ENCODE peak calls at places on chromosomes 4 and X, in six cellular contexts. Q is omental fat pad; L is fibroblast of mammary gland; Y is foreskin keratinocyte; X is cerebellar nuclear complex; D is activated CD4-positive, alpha-beta T cell treated with anti-CD3 and anti-CD28 coated beads, Interleukin-2, amount 50 U/mL, for 24 hours. H is an unnamed sample.
A peak's percentile ranks its signal among the peaks of the same experiment; 100 is the strongest.

GRCh38 chr4:156029691-156030090 is 76.0 kb upstream of the CTSO start:
- DNase-seq in X (no peak), Y (no peak), D (no peak), L (no peak), Q (no peak), H (no peak)

GRCh38 chrX:153828723-153829548 is 1.4 kb downstream of the PDZD4 start:
- DNase-seq in Y (no peak), D (no peak), L (no peak), Q (no peak), X (no peak), H (no peak)

GRCh38 chrX:11667286-11667685 is 1.6 kb upstream of the ARHGAP6 start:
- DNase-seq in Y (no peak), D (no peak), Q (no peak), L (no peak), X (no peak), H (no peak)

GRCh38 chr4:52111995-52112394 is 60.9 kb downstream of the SPATA18 start:
- DNase-seq in Q (no peak), X (no peak), Y (no peak), D (no peak), L (peak; percentile 75), H (no peak)

GRCh38 chr4:110073045-110073845 is 125.2 kb downstream of the ELOVL6 start:
- DNase-seq in Y (no peak), X (no peak), Q (no peak), L (no peak), D (no peak), H (no peak)

GRCh38 chr4:128517096-128517738 is 229.6 kb upstream of the PGRMC2 start:
- DNase-seq in X (no peak), Q (no peak), D (no peak), L (peak; percentile 88), Y (no peak), H (no peak)

GRCh38 chrX:133985164-133986007 is at the start of gene GPC3:
- DNase-seq in X (no peak), D (no peak), Y (peak; percentile 9), Q (no peak), L (peak; percentile 23), H (no peak)

GRCh38 chr4:48557478-48557877 is 67.4 kb downstream of the ZAR1 start:
- DNase-seq in L (peak; percentile 7), Y (no peak), Q (no peak), X (no peak), D (no peak), H (no peak)

GRCh38 chr4:5890063-5890727 is 2.7 kb downstream of the CRMP1 start:
- DNase-seq in Q (no peak), D (no peak), Y (no peak), X (peak; percentile 70), L (no peak), H (no peak)

GRCh38 chr4:131540256-131540655 is 1608.8 kb upstream of the PCDH10 start:
- DNase-seq in D (no peak), L (no peak), X (no peak), Y (no peak), Q (no peak), H (no peak)

GRCh38 chr4:52651993-52652672 is 7.0 kb downstream of the USP46 start:
- DNase-seq in X (no peak), Q (no peak), Y (no peak), D (no peak), L (no peak), H (no peak)

GRCh38 chr4:73901031-73901430 is 31.8 kb downstream of the CXCL1 start:
- DNase-seq in Y (no peak), D (no peak), Q (no peak), L (peak; percentile 98), X (no peak), H (no peak)

GRCh38 chr4:117623321-117623720 is 411.0 kb upstream of the NDST3 start:
- DNase-seq in X (no peak), D (no peak), Q (no peak), Y (no peak), L (no peak), H (no peak)

GRCh38 chrX:132488092-132488749 is 617 bp downstream of the MBNL3 start:
- DNase-seq in L (peak; percentile 42), Y (peak; percentile 46), D (peak; percentile 22), Q (no peak), X (no peak), H (no peak)

GRCh38 chr4:70706516-70706915 is 15.2 kb upstream of the RUFY3 start:
- DNase-seq in Q (no peak), D (no peak), L (peak; percentile 42), X (no peak), Y (peak; percentile 16), H (no peak)

GRCh38 chr4:54513231-54513630 is 144.5 kb upstream of the KIT start:
- DNase-seq in Y (peak; percentile 97), Q (no peak), L (peak; percentile 97), D (no peak), X (no peak), H (no peak)

GRCh38 chr4:170272959-170273358 is 183.2 kb upstream of the AADAT start:
- DNase-seq in X (no peak), L (no peak), D (no peak), Y (no peak), Q (no peak), H (no peak)

GRCh38 chr4:98961770-98962169 is 32.8 kb upstream of the EIF4E start:
- DNase-seq in Q (no peak), D (no peak), Y (peak; percentile 44), L (no peak), X (no peak), H (no peak)